ENCODE peak calls at places on chromosomes 7 and 10, in four cellular contexts. H is H54, G is cardiac fibroblast, F is thyroid gland. L is an unnamed sample.

GRCh38 chr7:96320437-96320836 is 1.5 kb downstream of the SLC25A13 start:
- DNase-seq in H (no peak), G (no peak), F (no peak), L (no peak)

GRCh38 chr10:2619472-2619871 is 447.9 kb upstream of the PFKP start:
- DNase-seq in H (peak; percentile 5), F (no peak), G (no peak), L (no peak)

GRCh38 chr7:64373017-64373416 is 59.3 kb downstream of the ZNF736 start:
- DNase-seq in G (no peak), F (no peak), H (no peak), L (no peak)

GRCh38 chr10:11505636-11506035 is 105.8 kb downstream of the USP6NL start:
- DNase-seq in H (no peak), F (no peak), G (no peak), L (no peak)

GRCh38 chr7:138079137-138079536 is 2.9 kb downstream of the AKR1D1 start:
- DNase-seq in G (no peak), F (no peak), H (no peak), L (no peak)

GRCh38 chr10:14074062-14074884 is 256.5 kb downstream of the FRMD4A start:
- DNase-seq in H (peak; percentile 75), G (peak; percentile 100), F (peak; percentile 99), L (peak; percentile 100)

GRCh38 chr10:132192991-132193670 is 6.4 kb downstream of the DPYSL4 start:
- DNase-seq in G (no peak), H (no peak), F (no peak), L (no peak)

GRCh38 chr10:113539789-113540188 is 13.1 kb upstream of the HABP2 start:
- DNase-seq in H (peak; percentile 19), F (no peak), G (peak; percentile 8), L (no peak)

GRCh38 chr7:128835790-128836641 is 5.8 kb downstream of the FLNC start:
- DNase-seq in F (no peak), G (peak; percentile 59), H (no peak), L (no peak)

GRCh38 chr7:157522954-157523353 is 186.2 kb downstream of the DNAJB6 start:
- DNase-seq in H (no peak), F (no peak), G (no peak), L (no peak)

GRCh38 chr7:40833541-40834234 is 698.9 kb downstream of the SUGCT start:
- DNase-seq in H (no peak), G (peak; percentile 54), F (no peak), L (peak; percentile 52)

GRCh38 chr10:8096931-8097330 is 42.4 kb downstream of the GATA3 start:
- DNase-seq in H (no peak), G (no peak), F (no peak), L (no peak)

GRCh38 chr10:10860455-10860976 is 157.2 kb upstream of the CELF2 start:
- DNase-seq in G (no peak), H (no peak), F (no peak), L (no peak)

GRCh38 chr10:71721313-71721712 is 1.7 kb upstream of the C10orf105 start:
- DNase-seq in G (no peak), F (no peak), H (no peak), L (no peak)

GRCh38 chr7:100778061-100778621 is 44.7 kb downstream of the ZAN start:
- DNase-seq in G (no peak), H (no peak), F (no peak), L (no peak)

GRCh38 chr7:146366938-146367337 is 250.3 kb downstream of the CNTNAP2 start:
- DNase-seq in H (no peak), F (no peak), G (peak; percentile 50), L (peak; percentile 28)

GRCh38 chr10:79374312-79375191 is 27.3 kb downstream of the PPIF start:
- DNase-seq in G (peak; percentile 75), H (peak; percentile 92), F (peak; percentile 85), L (peak; percentile 57)

GRCh38 chr10:50561816-50562215 is 61.9 kb downstream of the SGMS1 start:
- DNase-seq in G (no peak), F (peak; percentile 40), H (no peak), L (no peak)

GRCh38 chr10:75201793-75202307 is 8.7 kb upstream of the VDAC2 start:
- DNase-seq in G (no peak), H (no peak), F (no peak), L (no peak)

GRCh38 chr7:117654780-117655179 is 175.0 kb downstream of the CFTR start:
- DNase-seq in G (peak; percentile 50), F (no peak), H (no peak), L (no peak)

GRCh38 chr10:373516-374309 is 238.5 kb downstream of the ZMYND11 start:
- DNase-seq in H (no peak), F (peak; percentile 90), G (peak; percentile 69), L (peak; percentile 48)

GRCh38 chr7:471866-472639 is 47.6 kb downstream of the PDGFA start:
- DNase-seq in H (peak; percentile 94), F (peak; percentile 31), G (peak; percentile 95), L (peak; percentile 76)

GRCh38 chr10:96229568-96230030 is 41.8 kb downstream of the BLNK start:
- DNase-seq in F (peak; percentile 86), G (peak; percentile 62), H (peak; percentile 60), L (peak; percentile 68)

GRCh38 chr10:58335306-58336005 is 650 bp downstream of the UBE2D1 start:
- DNase-seq in G (peak; percentile 48), H (peak; percentile 40), F (peak; percentile 42), L (peak; percentile 12)

GRCh38 chr10:93235686-93236085 is 162.0 kb downstream of the CYP26A1 start:
- DNase-seq in F (peak; percentile 64), H (peak; percentile 38), G (peak; percentile 92), L (peak; percentile 67)

GRCh38 chr7:137908106-137908505 is 61.3 kb upstream of the DGKI start:
- DNase-seq in F (no peak), G (no peak), H (no peak), L (no peak)

GRCh38 chr7:90604383-90604782 is 8.3 kb downstream of the CDK14 start:
- DNase-seq in G (no peak), H (no peak), F (no peak), L (no peak)

GRCh38 chr10:3538291-3538849 is 246.6 kb downstream of the KLF6 start:
- DNase-seq in F (no peak), G (peak; percentile 40), H (no peak), L (peak; percentile 26)

GRCh38 chr10:23253780-23254179 is 61.7 kb downstream of the PTF1A start:
- DNase-seq in F (no peak), G (no peak), H (no peak), L (no peak)

GRCh38 chr7:5776894-5777645 is 4.4 kb downstream of the RNF216 start:
- DNase-seq in G (no peak), H (no peak), F (no peak), L (no peak)

GRCh38 chr10:109852004-109852717 is 71.2 kb downstream of the XPNPEP1 start:
- DNase-seq in H (peak; percentile 72), G (peak; percentile 80), F (peak; percentile 90), L (peak; percentile 62)

GRCh38 chr10:72310636-72311035 is 36.9 kb downstream of the DDIT4 start:
- DNase-seq in H (no peak), G (no peak), F (no peak), L (no peak)

GRCh38 chr10:89302628-89303027 is 782 bp downstream of the IFIT2 start:
- DNase-seq in F (no peak), G (peak; percentile 43), H (no peak), L (no peak)

GRCh38 chr7:77674878-77675277 is 21.4 kb upstream of the RSBN1L start:
- DNase-seq in F (peak; percentile 72), H (no peak), G (peak; percentile 73), L (no peak)

GRCh38 chr10:7520496-7521485 is 110.0 kb upstream of the SFMBT2 start:
- DNase-seq in H (no peak), F (no peak), G (no peak), L (no peak)

GRCh38 chr7:18386590-18386989 is 109.0 kb upstream of the HDAC9 start:
- DNase-seq in G (peak; percentile 24), F (no peak), H (no peak), L (no peak)

GRCh38 chr7:12729112-12729511 is 41.7 kb downstream of the ARL4A start:
- DNase-seq in H (peak; percentile 37), F (peak; percentile 74), G (peak; percentile 74), L (peak; percentile 22)